ENCODE peak calls at places on chromosome 3, in five cellular contexts. F is neural progenitor cell, O is GM12878, S is astrocyte, H is fibroblast of lung. K is an unnamed sample.

GRCh38 chr3:74067296-74067695 is 442.6 kb upstream of the PDZRN3 start:
- DNase-seq in F (peak; percentile 11), O (no peak), S (no peak), H (peak; percentile 74), K (no peak)

GRCh38 chr3:94028093-94028837 is at the start of gene STX19:
- DNase-seq in F (no peak), O (no peak), S (no peak), H (no peak), K (no peak)

GRCh38 chr3:42007785-42008184 is 45.9 kb upstream of the ULK4 start:
- DNase-seq in F (no peak), O (no peak), S (no peak), H (no peak), K (no peak)

GRCh38 chr3:141109761-141110160 is 58.6 kb downstream of the SPSB4 start:
- DNase-seq in F (no peak), O (no peak), S (no peak), H (no peak), K (no peak)

GRCh38 chr3:51940648-51941421 is 869 bp downstream of the RRP9 start:
- DNase-seq in F (no peak), O (no peak), S (no peak), H (peak; percentile 30), K (no peak)

GRCh38 chr3:112405845-112406244 is 72.9 kb downstream of the CD200 start:
- DNase-seq in F (no peak), O (no peak), S (no peak), H (no peak), K (no peak)

GRCh38 chr3:139109271-139109670 is 64.6 kb upstream of the PRR23C start:
- DNase-seq in F (no peak), O (no peak), S (no peak), H (no peak), K (no peak)

GRCh38 chr3:128727059-128727458 is 1.1 kb downstream of the RAB7A start:
- DNase-seq in F (no peak), O (no peak), S (no peak), H (no peak), K (no peak)

GRCh38 chr3:20064387-20064786 is 24.1 kb downstream of the KAT2B start:
- DNase-seq in F (no peak), O (no peak), S (no peak), H (no peak), K (no peak)

GRCh38 chr3:46898321-46899150 is 21.0 kb downstream of the PTH1R start:
- DNase-seq in F (peak; percentile 69), O (no peak), S (no peak), H (no peak), K (no peak)

GRCh38 chr3:171230857-171231256 is 204.3 kb upstream of the SLC2A2 start:
- DNase-seq in F (no peak), O (no peak), S (no peak), H (no peak), K (no peak)

GRCh38 chr3:46208167-46208704 is at the start of gene CCR1:
- DNase-seq in F (peak; percentile 66), O (peak; percentile 92), S (peak; percentile 6), H (peak; percentile 58), K (peak; percentile 54)

GRCh38 chr3:171797873-171798272 is 12.4 kb downstream of the PLD1 start:
- DNase-seq in F (no peak), O (no peak), S (no peak), H (no peak), K (no peak)

GRCh38 chr3:194167480-194167862 is 31.5 kb downstream of the HES1 start:
- DNase-seq in F (no peak), O (no peak), S (no peak), H (no peak), K (no peak)

GRCh38 chr3:22284559-22284958 is 533.5 kb upstream of the ZNF385D start:
- DNase-seq in F (no peak), O (no peak), S (peak; percentile 65), H (peak; percentile 63), K (no peak)

GRCh38 chr3:69700949-69701348 is 38.3 kb upstream of the MITF start:
- DNase-seq in F (no peak), O (no peak), S (no peak), H (no peak), K (no peak)

GRCh38 chr3:98360681-98361080 is 7.0 kb downstream of the OR5K4 start:
- DNase-seq in F (no peak), O (no peak), S (no peak), H (no peak), K (no peak)

GRCh38 chr3:125644036-125645025 is 49.0 kb upstream of the OSBPL11 start:
- DNase-seq in F (peak; percentile 23), O (no peak), S (no peak), H (peak; percentile 84), K (no peak)

GRCh38 chr3:109640146-109640652 is 302.9 kb upstream of the DPPA4 start:
- DNase-seq in F (no peak), O (no peak), S (peak; percentile 7), H (no peak), K (no peak)

GRCh38 chr3:58494107-58494506 is 2.2 kb downstream of the KCTD6 start:
- DNase-seq in F (no peak), O (no peak), S (no peak), H (no peak), K (no peak)

GRCh38 chr3:109773006-109773405 is 435.7 kb upstream of the DPPA4 start:
- DNase-seq in F (no peak), O (no peak), S (no peak), H (peak; percentile 39), K (no peak)

GRCh38 chr3:48404440-48405342 is 25.2 kb downstream of the PLXNB1 start:
- DNase-seq in F (no peak), O (no peak), S (no peak), H (no peak), K (peak; percentile 0)

GRCh38 chr3:179710079-179710478 is 57.2 kb downstream of the USP13 start:
- DNase-seq in F (peak; percentile 27), O (no peak), S (no peak), H (no peak), K (no peak)

GRCh38 chr3:13882876-13883275 is 3.0 kb upstream of the WNT7A start:
- DNase-seq in F (no peak), O (no peak), S (no peak), H (no peak), K (no peak)
- H3K27me3 ChIP-seq in F (peaks cover 98% of the 10 kb centered on the region), O (peaks cover 1% of the 10 kb centered on the region), S (peaks cover 54% of the 10 kb centered on the region), H (peaks cover 20% of the 10 kb centered on the region), K (peaks cover 11% of the 10 kb centered on the region)

GRCh38 chr3:186986811-186987210 is 56.5 kb downstream of the ST6GAL1 start:
- DNase-seq in F (no peak), O (no peak), S (no peak), H (no peak), K (no peak)
- H3K79me2 ChIP-seq in F (no peaks in the 10 kb centered on the region), O (peaks cover 25% of the 10 kb centered on the region), S (no peaks in the 10 kb centered on the region), H (no peaks in the 10 kb centered on the region), K (no peaks in the 10 kb centered on the region)

GRCh38 chr3:861721-862120 is 231.1 kb upstream of the CNTN6 start:
- DNase-seq in F (no peak), O (no peak), S (no peak), H (no peak), K (no peak)

GRCh38 chr3:853489-853888 is 239.3 kb upstream of the CNTN6 start:
- DNase-seq in F (no peak), O (no peak), S (no peak), H (no peak), K (no peak)

DNA sequence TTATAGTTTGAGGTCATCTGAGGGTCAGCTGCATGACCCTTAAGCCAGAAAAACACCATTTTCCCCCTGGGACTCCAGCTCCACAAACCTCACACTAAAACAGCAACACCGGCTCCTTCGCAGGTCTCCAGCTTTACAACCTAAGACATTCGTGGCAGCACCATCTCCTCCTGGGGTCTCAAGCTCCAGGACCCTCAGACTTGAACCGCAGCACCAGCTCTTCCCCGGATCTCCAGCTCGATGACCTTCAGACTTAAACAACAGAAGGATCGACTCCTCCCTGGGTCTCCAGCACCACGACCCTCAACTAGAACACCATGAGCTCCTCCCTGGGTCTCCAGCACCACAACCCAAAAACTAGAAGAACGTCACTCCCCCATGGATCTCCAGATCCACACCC is 233.7 kb upstream of the CNTN6 start:
- DNase-seq in F (no peak), O (no peak), S (no peak), H (no peak), K (no peak)
- H3K9ac ChIP-seq in F (no peak overlapping the region), O (no peak overlapping the region), S (no peak overlapping the region), H (no peak overlapping the region), K (no peak overlapping the region)

GRCh38 chr3:137770821-137771399 is 6.8 kb downstream of the SOX14 start:
- DNase-seq in F (peak; percentile 67), O (no peak), S (no peak), H (no peak), K (no peak)
- H3K27me3 ChIP-seq in F (peaks cover 100% of the 10 kb centered on the region), O (peaks cover 16% of the 10 kb centered on the region), S (peaks cover 87% of the 10 kb centered on the region), H (peaks cover 60% of the 10 kb centered on the region), K (peaks cover 18% of the 10 kb centered on the region)